ENCODE peak calls at places on chromosomes 6 and 20, in five cellular contexts. U is spleen, N is brain microvascular endothelial cell, M is right lobe of liver, V is sigmoid colon. S is an unnamed sample. For H3K36me3, the result is how much of the 10 kb centered on the place peaks cover.

GRCh38 chr6:165952514-165952913 is 215.1 kb downstream of the TBXT start:
- DNase-seq in U (no peak), N (no peak), V (no peak), M (no peak), S (no peak)

GRCh38 chr20:62146019-62146755 is 2.6 kb downstream of the SS18L1 start:
- DNase-seq in U (no peak), M (peak), N (no peak), V (no peak), S (no peak)

GRCh38 chr6:15893556-15894253 is 230.9 kb upstream of the DTNBP1 start:
- DNase-seq in M (no peak), V (no peak), N (peak), U (no peak), S (no peak)

GRCh38 chr6:586553-586952 is 70.3 kb downstream of the HUS1B start:
- DNase-seq in U (no peak), M (no peak), V (no peak), N (no peak), S (no peak)

GRCh38 chr6:53466257-53466656 is 78.6 kb downstream of the GCLC start:
- DNase-seq in U (no peak), M (no peak), V (no peak), N (no peak), S (no peak)

GRCh38 chr6:106512048-106512957 is 117.0 kb downstream of the RTN4IP1 start:
- DNase-seq in U (peak), V (peak), N (no peak), M (peak), S (peak)

GRCh38 chr6:154070041-154070440 is 31.0 kb downstream of the OPRM1 start:
- DNase-seq in V (no peak), U (no peak), M (no peak), N (no peak), S (no peak)

GRCh38 chr20:47857142-47857993 is 72.1 kb upstream of the SULF2 start:
- DNase-seq in M (no peak), V (peak), N (no peak), U (no peak), S (peak)

GRCh38 chr6:24890471-24890870 is 45.3 kb downstream of the RIPOR2 start:
- DNase-seq in U (no peak), M (no peak), V (no peak), N (no peak), S (no peak)

GRCh38 chr20:2756056-2756611 is 44.3 kb downstream of the CPXM1 start:
- DNase-seq in V (peak), M (peak), U (peak), N (peak), S (no peak)

GRCh38 chr6:109595998-109596397 is 95.0 kb downstream of the AK9 start:
- DNase-seq in N (peak), V (no peak), U (no peak), M (no peak), S (no peak)

GRCh38 chr6:21609881-21610329 is 16.4 kb downstream of the SOX4 start:
- DNase-seq in N (no peak), U (no peak), M (no peak), V (no peak), S (no peak)

GRCh38 chr20:40291483-40291882 is 397.6 kb downstream of the MAFB start:
- DNase-seq in V (no peak), N (no peak), M (no peak), U (no peak), S (no peak)

GRCh38 chr20:24475356-24475755 is 5.9 kb downstream of the SYNDIG1 start:
- DNase-seq in V (no peak), N (no peak), U (no peak), M (no peak), S (no peak)

GRCh38 chr6:53161481-53162009 is 12.9 kb upstream of the GCM1 start:
- DNase-seq in U (no peak), V (no peak), M (no peak), N (peak), S (no peak)

GRCh38 chr6:108806669-108807068 is 41.6 kb upstream of the ARMC2 start:
- DNase-seq in M (no peak), U (no peak), V (no peak), N (no peak), S (no peak)

GRCh38 chr6:79420054-79420453 is 117.2 kb downstream of the LCA5 start:
- DNase-seq in N (no peak), M (no peak), U (no peak), V (no peak), S (no peak)

GRCh38 chr6:43764767-43765166 is 5.2 kb upstream of the VEGFA start:
- DNase-seq in U (peak), M (no peak), N (no peak), V (peak), S (peak)

GRCh38 chr20:23639490-23639958 is 1.8 kb upstream of the CST3 start:
- DNase-seq in M (no peak), V (no peak), U (no peak), N (no peak), S (no peak)

GRCh38 chr6:137645850-137646249 is 151.7 kb upstream of the OLIG3 start:
- DNase-seq in U (no peak), M (no peak), N (no peak), V (no peak), S (no peak)

GRCh38 chr20:41222703-41223102 is 85.4 kb downstream of the PLCG1 start:
- DNase-seq in U (no peak), N (no peak), V (no peak), M (no peak), S (no peak)

GRCh38 chr20:7703436-7703835 is 236.8 kb downstream of the HAO1 start:
- DNase-seq in V (no peak), U (no peak), M (no peak), N (no peak), S (no peak)

GRCh38 chr6:140542858-140543257 is 1168.4 kb upstream of the CITED2 start:
- DNase-seq in N (no peak), V (no peak), M (no peak), U (no peak), S (no peak)

GRCh38 chr6:106141441-106142237 is 55.5 kb downstream of the PRDM1 start:
- DNase-seq in U (no peak), V (no peak), N (no peak), M (no peak), S (no peak)

GRCh38 chr6:84309336-84309735 is 81.9 kb upstream of the CEP162 start:
- DNase-seq in N (no peak), V (no peak), M (no peak), U (no peak), S (no peak)

GRCh38 chr6:156953478-156954146 is 176.4 kb downstream of the ARID1B start:
- DNase-seq in U (no peak), N (peak), M (no peak), V (no peak), S (no peak)

GRCh38 chr6:156950084-156950483 is 172.9 kb downstream of the ARID1B start:
- DNase-seq in N (no peak), V (no peak), U (no peak), M (no peak), S (no peak)

GRCh38 chr6:156954191-156954590 is 177.0 kb downstream of the ARID1B start:
- DNase-seq in V (no peak), M (no peak), U (no peak), N (no peak), S (no peak)

GRCh38 chr6:156953125-156953477 is 175.9 kb downstream of the ARID1B start:
- DNase-seq in V (no peak), M (no peak), U (no peak), N (no peak), S (no peak)

GRCh38 chr6:156952401-156952800 is 175.2 kb downstream of the ARID1B start:
- DNase-seq in M (no peak), U (no peak), V (no peak), N (no peak), S (no peak)
- H3K27ac ChIP-seq in M (no peak), U (no peak), V (peak), N (peak), S (peak)

DNA sequence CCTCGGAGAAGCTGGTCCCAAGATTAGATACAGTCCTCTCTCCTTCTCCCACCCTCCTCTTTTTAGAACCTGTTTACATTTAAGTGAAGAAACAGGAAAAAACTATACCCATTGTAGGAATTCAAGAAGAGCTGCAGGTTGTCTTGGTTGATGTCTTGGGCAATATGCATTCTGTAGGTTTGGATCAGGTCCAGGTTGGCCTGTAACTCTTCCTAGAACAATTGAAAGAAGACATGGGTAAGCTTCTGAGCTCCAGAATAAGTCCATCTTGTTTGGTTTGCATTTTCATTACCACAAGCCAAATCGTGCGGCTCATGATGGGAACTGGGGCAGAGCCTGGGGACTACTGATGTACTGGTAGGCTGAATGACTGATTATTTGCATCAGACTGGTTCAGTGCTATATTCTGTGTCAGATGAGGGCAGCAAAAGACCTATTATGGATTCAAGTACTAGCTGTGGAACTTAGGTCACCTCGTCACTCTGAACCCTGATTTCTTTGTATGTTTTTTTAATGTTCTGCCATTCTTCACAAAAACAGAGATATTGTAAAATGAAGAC is 20.3 kb upstream of the SLA2 start:
- DNase-seq in N (peak), M (no peak), U (no peak), V (no peak), S (no peak)
- TF ChIP-seq CTCF in N (peak), M (no peak), U (peak), V (no peak), S (peak)

GRCh38 chr6:135183532-135184440 is 2.7 kb downstream of the MYB start:
- DNase-seq in V (no peak), U (peak), M (peak), N (peak), S (no peak)

GRCh38 chr6:135188718-135189117 is 7.6 kb downstream of the MYB start:
- DNase-seq in U (no peak), V (no peak), N (no peak), M (no peak), S (no peak)

GRCh38 chr6:135185483-135185882 is 4.4 kb downstream of the MYB start:
- DNase-seq in V (no peak), U (no peak), M (no peak), N (no peak), S (no peak)

GRCh38 chr6:135187372-135187771 is 6.3 kb downstream of the MYB start:
- DNase-seq in U (no peak), M (no peak), V (no peak), N (no peak), S (no peak)

DNA sequence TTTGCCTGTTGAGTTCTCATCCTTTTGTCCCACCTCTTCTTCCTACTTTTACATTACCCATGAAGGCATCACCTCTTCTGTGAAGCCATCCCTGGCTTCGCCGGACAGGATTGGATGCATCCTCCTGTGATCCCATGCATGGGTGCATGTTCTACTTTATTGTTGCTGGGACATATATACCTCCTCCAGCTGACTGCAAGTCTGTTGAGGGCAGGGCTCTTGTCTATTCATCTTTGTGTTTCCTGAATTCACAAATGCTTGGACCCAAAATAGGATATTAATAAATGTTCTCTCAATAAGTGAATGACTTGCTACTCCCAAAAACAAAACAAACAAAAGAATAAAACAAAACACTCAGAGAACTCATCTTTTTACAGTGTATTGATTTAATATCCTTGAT is 5.1 kb downstream of the MYB start:
- DNase-seq in V (no peak), M (no peak), U (no peak), N (no peak), S (no peak)
- H3K36me3 ChIP-seq in V (under half), M (under half), U (under half), N (under half), S (under half)

GRCh38 chr20:38112943-38113294 is 52.2 kb downstream of the TGM2 start:
- DNase-seq in N (no peak), V (no peak), M (no peak), U (no peak), S (no peak)

GRCh38 chr20:38115896-38116295 is 49.2 kb downstream of the TGM2 start:
- DNase-seq in U (no peak), V (no peak), N (no peak), M (no peak), S (no peak)

GRCh38 chr20:38113401-38114325 is 51.4 kb downstream of the TGM2 start:
- DNase-seq in V (no peak), U (no peak), M (no peak), N (peak), S (no peak)

GRCh38 chr20:38115205-38115604 is 49.9 kb downstream of the TGM2 start:
- DNase-seq in V (no peak), U (no peak), M (no peak), N (no peak), S (no peak)

DNA sequence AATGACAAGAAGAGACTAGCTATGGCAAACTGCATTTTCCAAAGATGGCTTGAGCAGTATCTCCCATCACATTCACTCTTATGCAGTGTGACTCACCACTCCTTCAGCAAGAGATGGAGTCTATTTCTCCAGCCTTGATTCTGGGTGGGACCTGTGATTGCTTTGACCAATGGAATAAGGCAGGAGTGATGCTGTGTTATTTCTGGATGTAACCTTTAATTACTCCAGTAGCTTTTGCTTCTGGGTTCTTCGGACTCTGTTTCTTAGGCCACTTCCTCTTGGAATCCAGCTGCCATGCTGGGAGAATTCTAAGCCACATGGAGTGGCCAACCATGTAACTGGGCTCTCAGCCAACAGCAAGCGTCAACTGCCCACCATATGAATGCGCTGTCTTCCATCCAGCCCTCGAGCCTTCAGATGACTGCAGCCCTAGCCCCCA is 50.7 kb downstream of the TGM2 start:
- DNase-seq in V (no peak), N (peak), U (no peak), M (no peak), S (no peak)
- H3K27ac ChIP-seq in V (no peak), N (peak), U (no peak), M (no peak), S (peak)

GRCh38 chr20:12171927-12172581 is 254.4 kb downstream of the BTBD3 start:
- DNase-seq in M (no peak), N (peak), U (no peak), V (peak), S (no peak)

GRCh38 chr20:12173333-12173732 is 255.6 kb downstream of the BTBD3 start:
- DNase-seq in M (no peak), N (no peak), U (no peak), V (no peak), S (no peak)

GRCh38 chr20:12166053-12166717 is 248.5 kb downstream of the BTBD3 start:
- DNase-seq in V (peak), U (no peak), N (peak), M (no peak), S (peak)

GRCh38 chr20:12175538-12175937 is 257.8 kb downstream of the BTBD3 start:
- DNase-seq in V (no peak), U (no peak), M (no peak), N (no peak), S (no peak)

GRCh38 chr20:12170406-12170805 is 252.7 kb downstream of the BTBD3 start:
- DNase-seq in V (no peak), U (no peak), M (no peak), N (no peak), S (no peak)
- TF ChIP-seq CTCF in V (no peak), U (no peak), M (no peak), N (no peak), S (no peak)

GRCh38 chr20:16732506-16733152 is 2.8 kb downstream of the SNRPB2 start:
- DNase-seq in N (no peak), V (no peak), M (no peak), U (no peak), S (no peak)
- H3K36me3 ChIP-seq in N (under half), V (under half), M (under half), U (under half), S (half or more)

GRCh38 chr6:27872634-27873028 is 39.6 kb downstream of the OR2B2 start:
- DNase-seq in V (no peak), U (no peak), M (no peak), N (no peak), S (no peak)
- H3K27ac ChIP-seq in V (peak), U (peak), M (peak), N (peak), S (peak)

DNA sequence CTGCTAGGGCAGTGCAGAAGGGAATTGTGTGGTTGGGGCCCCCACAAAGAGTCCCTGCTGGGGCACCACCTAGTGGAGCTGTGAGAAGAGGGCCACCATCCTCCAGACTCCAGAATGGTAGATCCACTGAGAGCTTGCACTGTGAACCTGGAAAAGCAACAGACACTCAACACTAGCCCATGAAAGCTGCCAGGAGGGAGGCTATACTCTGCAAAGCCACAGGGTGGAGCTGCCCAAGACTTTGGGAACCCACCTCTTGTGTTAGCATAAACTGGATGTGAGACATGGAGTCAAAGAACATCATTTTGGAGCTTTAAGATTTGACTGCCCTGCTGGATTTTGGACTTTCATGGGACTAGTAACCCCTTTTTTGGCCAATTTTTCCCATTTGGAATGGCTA is 328.4 kb upstream of the KHDRBS2 start:
- DNase-seq in N (no peak), M (no peak), V (no peak), U (no peak), S (no peak)
- TF ChIP-seq CTCF in N (no peak), M (no peak), V (no peak), U (no peak), S (no peak)

DNA sequence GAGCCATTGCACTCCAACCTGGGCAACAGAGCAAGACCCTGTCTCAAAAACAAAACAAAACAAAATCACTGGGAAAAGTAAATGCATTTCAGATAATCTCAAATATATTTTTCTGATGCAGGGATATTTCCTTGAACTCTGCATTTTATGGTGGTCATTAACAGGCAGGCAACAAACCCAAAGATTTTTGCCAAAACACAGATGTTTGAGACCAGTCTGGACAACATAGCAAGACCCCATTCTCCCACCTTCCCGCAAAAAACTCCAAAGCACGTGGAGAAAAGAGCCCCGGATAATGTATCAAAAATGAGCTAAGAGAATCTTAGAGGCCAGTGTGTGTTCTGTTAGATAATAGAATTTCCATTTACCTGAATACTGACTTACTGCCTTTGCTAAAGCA is 44.3 kb downstream of the SLC9A8 start:
- DNase-seq in V (no peak), U (no peak), N (no peak), M (no peak), S (no peak)
- H3K36me3 ChIP-seq in V (under half), U (under half), N (under half), M (under half), S (under half)